ENCODE peak calls at places on chromosomes 1 and 21, in ten cellular contexts. A is right atrium auricular region; L is occipital lobe; D is naive thymus-derived CD8-positive, alpha-beta T cell; W is neural crest cell; Y is EL; J is kidney tubule cell; R is ELF-1; I is HFF-Myc; G is A549. K is an unnamed sample.
A peak's percentile ranks its signal among the peaks of the same experiment; 100 is the strongest.

GRCh38 chr1:155893389-155894142 is 17.6 kb downstream of the RIT1 start:
- DNase-seq in A (peak; percentile 67), L (no peak), D (no peak), W (no peak), Y (peak; percentile 91), J (peak; percentile 91), R (no peak), I (peak; percentile 79), G (peak; percentile 70), K (no peak)

GRCh38 chr1:51378871-51379270 is 48.5 kb upstream of the TTC39A start:
- DNase-seq in A (no peak), L (no peak), D (no peak), W (no peak), Y (no peak), J (no peak), R (no peak), I (no peak), G (no peak), K (no peak)

GRCh38 chr1:29487291-29487690 is 251.0 kb downstream of the PTPRU start:
- DNase-seq in A (peak; percentile 23), L (no peak), D (no peak), W (no peak), Y (no peak), J (no peak), R (no peak), I (no peak), G (no peak), K (no peak)

GRCh38 chr1:119714583-119714982 is 2.8 kb downstream of the PHGDH start:
- DNase-seq in A (peak; percentile 61), L (no peak), D (no peak), W (no peak), Y (no peak), J (no peak), R (peak; percentile 50), I (no peak), G (no peak), K (no peak)

GRCh38 chr1:50038235-50038809 is 14.6 kb upstream of the AGBL4 start:
- DNase-seq in A (no peak), L (no peak), D (no peak), W (no peak), Y (no peak), J (no peak), R (no peak), I (no peak), G (no peak), K (no peak)

GRCh38 chr1:47682786-47683350 is 245.0 kb downstream of the FOXD2 start:
- DNase-seq in A (peak; percentile 28), L (no peak), D (no peak), W (no peak), Y (no peak), J (no peak), R (no peak), I (no peak), G (no peak), K (no peak)

GRCh38 chr21:44874497-44875331 is 1.2 kb upstream of the PTTG1IP start:
- DNase-seq in A (peak; percentile 85), L (no peak), D (no peak), W (no peak), Y (peak; percentile 34), J (peak; percentile 63), R (peak; percentile 80), I (no peak), G (no peak), K (peak; percentile 81)

GRCh38 chr1:159821171-159821867 is 5.4 kb upstream of the SLAMF8 start:
- DNase-seq in A (no peak), L (no peak), D (no peak), W (no peak), Y (no peak), J (no peak), R (peak; percentile 76), I (no peak), G (no peak), K (peak; percentile 51)

GRCh38 chr1:89274431-89274857 is 1.8 kb upstream of the GBP5 start:
- DNase-seq in A (no peak), L (no peak), D (no peak), W (no peak), Y (peak; percentile 20), J (peak; percentile 59), R (no peak), I (no peak), G (no peak), K (no peak)

GRCh38 chr1:215052656-215053055 is 29.9 kb upstream of the KCNK2 start:
- DNase-seq in A (no peak), L (no peak), D (no peak), W (no peak), Y (peak; percentile 48), J (no peak), R (no peak), I (no peak), G (no peak), K (no peak)

GRCh38 chr1:64195089-64195410 is 8.4 kb upstream of the UBE2U start:
- DNase-seq in A (no peak), L (no peak), D (no peak), W (no peak), Y (no peak), J (no peak), R (no peak), I (no peak), G (no peak), K (no peak)

K was measured in H7.